ENCODE peak calls at places on chromosomes 7 and 10, in nine cellular contexts. One of them, this sample, is unnamed.

GRCh38 chr7:156003220-156004162 is 191.2 kb upstream of the SHH start:
- DNase-seq in CD14-positive monocyte: no peak
- DNase-seq in upper lobe of left lung: no peak
- DNase-seq in left ventricle myocardium inferior: no peak
- DNase-seq in fibroblast of mammary gland: no peak
- DNase-seq in fibroblast of the aortic adventitia: no peak
- DNase-seq in Calu3: no peak
- DNase-seq in WTC11: no peak
- DNase-seq in neural crest cell: no peak
- DNase-seq in this sample: no peak

GRCh38 chr10:112330607-112331160 is 43.2 kb upstream of the ACSL5 start:
- DNase-seq in WTC11: no peak
- DNase-seq in neural crest cell: no peak
- DNase-seq in upper lobe of left lung: no peak
- DNase-seq in Calu3: no peak
- DNase-seq in CD14-positive monocyte: no peak
- DNase-seq in fibroblast of the aortic adventitia: no peak
- DNase-seq in left ventricle myocardium inferior: no peak
- DNase-seq in fibroblast of mammary gland: no peak
- DNase-seq in this sample: no peak

GRCh38 chr7:76506081-76506440 is 4.3 kb upstream of the UPK3B start:
- DNase-seq in fibroblast of the aortic adventitia: no peak
- DNase-seq in neural crest cell: no peak
- DNase-seq in CD14-positive monocyte: no peak
- DNase-seq in Calu3: no peak
- DNase-seq in fibroblast of mammary gland: no peak
- DNase-seq in left ventricle myocardium inferior: no peak
- DNase-seq in upper lobe of left lung: no peak
- DNase-seq in WTC11: no peak
- DNase-seq in this sample: no peak

GRCh38 chr7:87875151-87876039 is 765 bp downstream of the SLC25A40 start:
- DNase-seq in Calu3: no peak
- DNase-seq in WTC11: no peak
- DNase-seq in fibroblast of the aortic adventitia: no peak
- DNase-seq in CD14-positive monocyte: no peak
- DNase-seq in neural crest cell: peak
- DNase-seq in fibroblast of mammary gland: no peak
- DNase-seq in upper lobe of left lung: no peak
- DNase-seq in left ventricle myocardium inferior: peak
- DNase-seq in this sample: no peak

GRCh38 chr10:72140174-72140573 is 51.8 kb upstream of the SPOCK2 start:
- DNase-seq in neural crest cell: no peak
- DNase-seq in left ventricle myocardium inferior: no peak
- DNase-seq in WTC11: no peak
- DNase-seq in upper lobe of left lung: no peak
- DNase-seq in fibroblast of the aortic adventitia: no peak
- DNase-seq in fibroblast of mammary gland: no peak
- DNase-seq in Calu3: no peak
- DNase-seq in CD14-positive monocyte: no peak
- DNase-seq in this sample: no peak

GRCh38 chr10:10418397-10418796 is 599.3 kb upstream of the CELF2 start:
- DNase-seq in CD14-positive monocyte: no peak
- DNase-seq in fibroblast of mammary gland: no peak
- DNase-seq in Calu3: no peak
- DNase-seq in left ventricle myocardium inferior: no peak
- DNase-seq in WTC11: no peak
- DNase-seq in neural crest cell: no peak
- DNase-seq in upper lobe of left lung: no peak
- DNase-seq in fibroblast of the aortic adventitia: no peak
- DNase-seq in this sample: no peak

GRCh38 chr7:80783688-80784327 is 135.0 kb downstream of the SEMA3C start:
- DNase-seq in CD14-positive monocyte: no peak
- DNase-seq in neural crest cell: no peak
- DNase-seq in fibroblast of mammary gland: peak
- DNase-seq in Calu3: no peak
- DNase-seq in upper lobe of left lung: no peak
- DNase-seq in left ventricle myocardium inferior: no peak
- DNase-seq in WTC11: no peak
- DNase-seq in fibroblast of the aortic adventitia: peak
- DNase-seq in this sample: no peak

GRCh38 chr7:64312826-64313225 is 935 bp upstream of the ZNF736 start:
- DNase-seq in fibroblast of the aortic adventitia: no peak
- DNase-seq in WTC11: no peak
- DNase-seq in neural crest cell: no peak
- DNase-seq in CD14-positive monocyte: no peak
- DNase-seq in upper lobe of left lung: no peak
- DNase-seq in fibroblast of mammary gland: no peak
- DNase-seq in Calu3: no peak
- DNase-seq in left ventricle myocardium inferior: no peak
- DNase-seq in this sample: no peak

GRCh38 chr7:79212334-79212733 is 241.1 kb downstream of the MAGI2 start:
- DNase-seq in WTC11: no peak
- DNase-seq in CD14-positive monocyte: no peak
- DNase-seq in Calu3: no peak
- DNase-seq in fibroblast of mammary gland: no peak
- DNase-seq in left ventricle myocardium inferior: no peak
- DNase-seq in fibroblast of the aortic adventitia: no peak
- DNase-seq in upper lobe of left lung: no peak
- DNase-seq in neural crest cell: no peak
- DNase-seq in this sample: no peak

GRCh38 chr7:133436014-133436428 is 183.1 kb downstream of the EXOC4 start:
- DNase-seq in CD14-positive monocyte: no peak
- DNase-seq in left ventricle myocardium inferior: no peak
- DNase-seq in Calu3: no peak
- DNase-seq in upper lobe of left lung: no peak
- DNase-seq in neural crest cell: no peak
- DNase-seq in fibroblast of mammary gland: peak
- DNase-seq in fibroblast of the aortic adventitia: peak
- DNase-seq in WTC11: no peak
- DNase-seq in this sample: no peak

GRCh38 chr10:103448751-103449150 is 3.4 kb downstream of the CALHM2 start:
- DNase-seq in fibroblast of mammary gland: peak
- DNase-seq in WTC11: no peak
- DNase-seq in upper lobe of left lung: peak
- DNase-seq in Calu3: no peak
- DNase-seq in fibroblast of the aortic adventitia: peak
- DNase-seq in CD14-positive monocyte: no peak
- DNase-seq in neural crest cell: no peak
- DNase-seq in left ventricle myocardium inferior: peak
- DNase-seq in this sample: peak

GRCh38 chr7:47890606-47891005 is 57.7 kb downstream of the PKD1L1 start:
- DNase-seq in fibroblast of the aortic adventitia: no peak
- DNase-seq in fibroblast of mammary gland: no peak
- DNase-seq in upper lobe of left lung: no peak
- DNase-seq in neural crest cell: no peak
- DNase-seq in WTC11: no peak
- DNase-seq in CD14-positive monocyte: no peak
- DNase-seq in Calu3: no peak
- DNase-seq in left ventricle myocardium inferior: no peak
- DNase-seq in this sample: no peak

GRCh38 chr10:7687228-7687907 is 15.7 kb upstream of the ITIH2 start:
- DNase-seq in upper lobe of left lung: peak
- DNase-seq in fibroblast of mammary gland: peak
- DNase-seq in WTC11: peak
- DNase-seq in CD14-positive monocyte: peak
- DNase-seq in fibroblast of the aortic adventitia: peak
- DNase-seq in left ventricle myocardium inferior: peak
- DNase-seq in Calu3: peak
- DNase-seq in neural crest cell: peak
- DNase-seq in this sample: peak

GRCh38 chr10:62073429-62073828 is 171.9 kb downstream of the ARID5B start:
- DNase-seq in left ventricle myocardium inferior: no peak
- DNase-seq in neural crest cell: no peak
- DNase-seq in fibroblast of the aortic adventitia: no peak
- DNase-seq in fibroblast of mammary gland: no peak
- DNase-seq in upper lobe of left lung: no peak
- DNase-seq in WTC11: no peak
- DNase-seq in Calu3: no peak
- DNase-seq in CD14-positive monocyte: no peak
- DNase-seq in this sample: no peak

GRCh38 chr10:111822661-111823060 is 360.9 kb downstream of the GPAM start:
- DNase-seq in fibroblast of mammary gland: no peak
- DNase-seq in WTC11: no peak
- DNase-seq in upper lobe of left lung: no peak
- DNase-seq in neural crest cell: no peak
- DNase-seq in fibroblast of the aortic adventitia: peak
- DNase-seq in Calu3: no peak
- DNase-seq in left ventricle myocardium inferior: no peak
- DNase-seq in CD14-positive monocyte: no peak
- DNase-seq in this sample: no peak

GRCh38 chr10:17262502-17262901 is 34.5 kb downstream of the VIM start:
- DNase-seq in fibroblast of mammary gland: no peak
- DNase-seq in CD14-positive monocyte: no peak
- DNase-seq in fibroblast of the aortic adventitia: no peak
- DNase-seq in WTC11: no peak
- DNase-seq in neural crest cell: no peak
- DNase-seq in left ventricle myocardium inferior: no peak
- DNase-seq in Calu3: no peak
- DNase-seq in upper lobe of left lung: no peak
- DNase-seq in this sample: no peak

GRCh38 chr10:52965938-52966401 is 193.4 kb upstream of the MBL2 start:
- DNase-seq in Calu3: no peak
- DNase-seq in WTC11: no peak
- DNase-seq in CD14-positive monocyte: no peak
- DNase-seq in neural crest cell: no peak
- DNase-seq in fibroblast of mammary gland: no peak
- DNase-seq in upper lobe of left lung: no peak
- DNase-seq in left ventricle myocardium inferior: no peak
- DNase-seq in fibroblast of the aortic adventitia: no peak
- DNase-seq in this sample: no peak

GRCh38 chr7:30027065-30027456 is 559 bp upstream of the FKBP14 start:
- DNase-seq in left ventricle myocardium inferior: no peak
- DNase-seq in neural crest cell: no peak
- DNase-seq in fibroblast of the aortic adventitia: no peak
- DNase-seq in CD14-positive monocyte: peak
- DNase-seq in fibroblast of mammary gland: peak
- DNase-seq in upper lobe of left lung: peak
- DNase-seq in Calu3: peak
- DNase-seq in WTC11: no peak
- DNase-seq in this sample: no peak

GRCh38 chr7:82375713-82376112 is 67.9 kb downstream of the CACNA2D1 start:
- DNase-seq in upper lobe of left lung: no peak
- DNase-seq in CD14-positive monocyte: no peak
- DNase-seq in fibroblast of the aortic adventitia: no peak
- DNase-seq in neural crest cell: no peak
- DNase-seq in fibroblast of mammary gland: no peak
- DNase-seq in left ventricle myocardium inferior: no peak
- DNase-seq in WTC11: no peak
- DNase-seq in Calu3: no peak
- DNase-seq in this sample: no peak

GRCh38 chr7:128672927-128673517 is 930 bp downstream of the GARIN1A start:
- DNase-seq in fibroblast of mammary gland: peak
- DNase-seq in Calu3: no peak
- DNase-seq in CD14-positive monocyte: no peak
- DNase-seq in upper lobe of left lung: no peak
- DNase-seq in neural crest cell: peak
- DNase-seq in fibroblast of the aortic adventitia: peak
- DNase-seq in left ventricle myocardium inferior: no peak
- DNase-seq in WTC11: peak
- DNase-seq in this sample: no peak
- TF ChIP-seq CTCF in fibroblast of mammary gland: peak
- TF ChIP-seq CTCF in Calu3: no peak
- TF ChIP-seq CTCF in CD14-positive monocyte: peak
- TF ChIP-seq CTCF in upper lobe of left lung: peak
- TF ChIP-seq CTCF in neural crest cell: peak
- TF ChIP-seq CTCF in fibroblast of the aortic adventitia: peak
- TF ChIP-seq CTCF in left ventricle myocardium inferior: peak
- TF ChIP-seq CTCF in WTC11: peak
- TF ChIP-seq CTCF in this sample: peak

DNA sequence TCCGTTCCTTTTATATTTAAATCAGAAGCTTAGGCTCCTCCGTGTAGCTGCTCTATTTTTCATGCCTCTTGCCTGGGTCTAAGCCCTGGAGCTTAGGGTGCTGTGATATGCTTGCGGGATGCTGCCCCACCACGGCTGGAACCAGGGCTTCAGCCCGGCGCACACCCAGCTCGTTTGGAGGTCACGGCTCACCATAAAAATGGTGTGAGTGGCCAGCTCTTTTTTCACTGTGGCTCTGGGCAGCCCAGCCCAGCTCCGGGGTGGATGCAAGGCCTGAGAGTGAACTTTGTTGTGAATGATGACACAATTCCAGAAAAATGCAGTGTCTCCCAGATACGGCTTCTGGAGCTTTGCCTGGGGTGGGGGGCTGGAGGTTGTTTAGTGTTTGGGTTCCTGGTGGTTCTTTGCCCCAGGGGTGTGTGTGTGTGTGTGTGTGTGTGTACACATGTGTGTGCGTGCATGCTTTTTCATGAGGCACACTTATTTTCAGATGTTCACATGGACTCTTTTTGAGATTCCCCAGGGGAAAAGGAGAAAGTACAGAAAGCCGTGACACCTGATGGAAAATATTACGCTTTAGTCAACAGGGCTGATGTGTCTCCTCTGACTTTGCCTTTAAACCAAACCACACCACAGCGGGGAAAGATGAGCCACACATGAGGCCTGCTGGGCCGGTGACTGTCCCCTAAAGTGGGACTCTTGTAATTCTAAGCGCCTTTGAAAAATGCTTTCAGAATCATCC is 46.2 kb downstream of the GRK5 start:
- DNase-seq in WTC11: peak
- DNase-seq in neural crest cell: no peak
- DNase-seq in upper lobe of left lung: no peak
- DNase-seq in Calu3: peak
- DNase-seq in fibroblast of the aortic adventitia: peak
- DNase-seq in CD14-positive monocyte: no peak
- DNase-seq in left ventricle myocardium inferior: peak
- DNase-seq in fibroblast of mammary gland: peak
- DNase-seq in this sample: peak
- TF ChIP-seq CTCF in WTC11: no peak
- TF ChIP-seq CTCF in neural crest cell: no peak
- TF ChIP-seq CTCF in upper lobe of left lung: no peak
- TF ChIP-seq CTCF in Calu3: no peak
- TF ChIP-seq CTCF in fibroblast of the aortic adventitia: peak
- TF ChIP-seq CTCF in CD14-positive monocyte: no peak
- TF ChIP-seq CTCF in left ventricle myocardium inferior: no peak
- TF ChIP-seq CTCF in fibroblast of mammary gland: peak
- TF ChIP-seq CTCF in this sample: no peak

DNA sequence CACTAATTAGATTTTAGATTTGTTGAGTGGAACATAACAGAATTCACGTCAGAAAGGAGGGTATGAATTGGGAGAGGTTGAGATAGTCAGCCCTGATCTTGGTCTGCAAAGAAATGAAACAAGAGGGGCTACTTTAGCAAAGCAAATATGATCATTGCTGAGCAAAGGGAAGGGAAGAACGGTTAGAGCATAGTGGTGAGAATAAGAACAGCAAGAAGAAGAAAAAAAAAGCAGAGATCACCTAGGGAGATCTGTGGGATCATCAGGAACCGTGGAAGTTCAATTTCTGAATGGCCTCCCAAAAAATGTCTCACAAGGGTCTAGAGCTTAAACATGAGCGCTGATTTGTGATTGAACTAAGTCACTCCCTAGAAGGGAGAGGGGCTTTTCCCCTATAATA is 156.1 kb downstream of the DGKI start:
- DNase-seq in fibroblast of mammary gland: no peak
- DNase-seq in left ventricle myocardium inferior: no peak
- DNase-seq in fibroblast of the aortic adventitia: no peak
- DNase-seq in upper lobe of left lung: no peak
- DNase-seq in WTC11: no peak
- DNase-seq in neural crest cell: no peak
- DNase-seq in CD14-positive monocyte: no peak
- DNase-seq in Calu3: no peak
- DNase-seq in this sample: no peak
- TF ChIP-seq CTCF in fibroblast of mammary gland: no peak
- TF ChIP-seq CTCF in left ventricle myocardium inferior: no peak
- TF ChIP-seq CTCF in fibroblast of the aortic adventitia: no peak
- TF ChIP-seq CTCF in upper lobe of left lung: no peak
- TF ChIP-seq CTCF in WTC11: no peak
- TF ChIP-seq CTCF in neural crest cell: peak
- TF ChIP-seq CTCF in CD14-positive monocyte: no peak
- TF ChIP-seq CTCF in Calu3: no peak
- TF ChIP-seq CTCF in this sample: no peak

GRCh38 chr7:11374629-11375028 is 401.0 kb downstream of the PHF14 start:
- DNase-seq in CD14-positive monocyte: no peak
- DNase-seq in neural crest cell: no peak
- DNase-seq in fibroblast of mammary gland: no peak
- DNase-seq in WTC11: no peak
- DNase-seq in fibroblast of the aortic adventitia: no peak
- DNase-seq in left ventricle myocardium inferior: no peak
- DNase-seq in upper lobe of left lung: no peak
- DNase-seq in Calu3: no peak
- DNase-seq in this sample: no peak
- TF ChIP-seq CTCF in CD14-positive monocyte: no peak
- TF ChIP-seq CTCF in neural crest cell: no peak
- TF ChIP-seq CTCF in fibroblast of mammary gland: no peak
- TF ChIP-seq CTCF in WTC11: no peak
- TF ChIP-seq CTCF in fibroblast of the aortic adventitia: no peak
- TF ChIP-seq CTCF in left ventricle myocardium inferior: no peak
- TF ChIP-seq CTCF in upper lobe of left lung: no peak
- TF ChIP-seq CTCF in Calu3: no peak
- TF ChIP-seq CTCF in this sample: no peak

This sample was measured in gastrocnemius medialis.